ENCODE peak calls at places on chromosome 13, in ten cellular contexts. C is OCI-LY7, O is AG10803, W is heart right ventricle, I is astrocyte of the spinal cord, V is vagina, P is endodermal cell, S is lower leg skin, Y is bronchial epithelial cell, T is A549. E is an unnamed sample.

GRCh38 chr13:77800219-77800618 is 102.7 kb downstream of the SLAIN1 start:
- DNase-seq in C (no peak), O (peak), W (no peak), I (no peak), V (no peak), P (no peak), S (no peak), Y (no peak), T (no peak), E (peak)

GRCh38 chr13:32314968-32315254 is 252 bp downstream of the ZAR1L start:
- DNase-seq in C (peak), O (peak), W (no peak), I (peak), V (no peak), P (no peak), S (peak), Y (peak), T (no peak), E (peak)

GRCh38 chr13:72530471-72530870 is 197.0 kb downstream of the MZT1 start:
- DNase-seq in C (no peak), O (peak), W (no peak), I (peak), V (no peak), P (no peak), S (no peak), Y (peak), T (no peak), E (no peak)

GRCh38 chr13:21894091-21894490 is 223.2 kb downstream of the FGF9 start:
- DNase-seq in C (no peak), O (no peak), W (no peak), I (no peak), V (no peak), P (no peak), S (no peak), Y (no peak), T (no peak), E (no peak)

GRCh38 chr13:47337781-47338507 is 441.1 kb upstream of the HTR2A start:
- DNase-seq in C (no peak), O (peak), W (no peak), I (peak), V (no peak), P (peak), S (no peak), Y (no peak), T (no peak), E (peak)

GRCh38 chr13:29504691-29505090 is 90.8 kb downstream of the SLC7A1 start:
- DNase-seq in C (no peak), O (no peak), W (no peak), I (no peak), V (no peak), P (no peak), S (no peak), Y (no peak), T (no peak), E (no peak)

GRCh38 chr13:41639955-41640780 is 182.8 kb downstream of the RGCC start:
- DNase-seq in C (no peak), O (peak), W (no peak), I (no peak), V (no peak), P (no peak), S (no peak), Y (no peak), T (no peak), E (peak)

GRCh38 chr13:72541674-72542073 is 185.8 kb downstream of the MZT1 start:
- DNase-seq in C (no peak), O (no peak), W (no peak), I (no peak), V (no peak), P (no peak), S (no peak), Y (peak), T (no peak), E (no peak)

GRCh38 chr13:25778302-25778701 is 273.5 kb downstream of the SHISA2 start:
- DNase-seq in C (peak), O (no peak), W (no peak), I (no peak), V (no peak), P (no peak), S (no peak), Y (no peak), T (no peak), E (no peak)

GRCh38 chr13:51814825-51815650 is 11.1 kb upstream of the DHRS12 start:
- DNase-seq in C (peak), O (peak), W (no peak), I (peak), V (no peak), P (peak), S (no peak), Y (peak), T (peak), E (peak)

GRCh38 chr13:93226623-93227279 is at the start of gene GPC6:
- DNase-seq in C (no peak), O (peak), W (no peak), I (peak), V (no peak), P (peak), S (no peak), Y (peak), T (no peak), E (peak)

GRCh38 chr13:113192902-113193301 is 15.6 kb downstream of the PCID2 start:
- DNase-seq in C (no peak), O (peak), W (no peak), I (peak), V (no peak), P (no peak), S (no peak), Y (peak), T (no peak), E (peak)

GRCh38 chr13:48783181-48783630 is 129.5 kb downstream of the CYSLTR2 start:
- DNase-seq in C (no peak), O (peak), W (peak), I (peak), V (no peak), P (no peak), S (peak), Y (peak), T (peak), E (peak)

GRCh38 chr13:106455190-106455589 is 80.3 kb downstream of the EFNB2 start:
- DNase-seq in C (no peak), O (no peak), W (no peak), I (no peak), V (no peak), P (no peak), S (no peak), Y (no peak), T (no peak), E (no peak)

GRCh38 chr13:35496011-35496410 is 19.5 kb upstream of the MAB21L1 start:
- DNase-seq in C (no peak), O (no peak), W (no peak), I (no peak), V (no peak), P (no peak), S (no peak), Y (no peak), T (no peak), E (no peak)

GRCh38 chr13:100534147-100534818 is 54.3 kb downstream of the GGACT start:
- DNase-seq in C (no peak), O (no peak), W (no peak), I (no peak), V (peak), P (peak), S (no peak), Y (no peak), T (no peak), E (no peak)

GRCh38 chr13:100673831-100674362 is 698 bp downstream of the TMTC4 start:
- DNase-seq in C (peak), O (peak), W (peak), I (peak), V (no peak), P (peak), S (peak), Y (peak), T (peak), E (peak)

GRCh38 chr13:69264362-69265334 is 843.0 kb upstream of the ATXN8OS start:
- DNase-seq in C (no peak), O (no peak), W (no peak), I (no peak), V (no peak), P (no peak), S (no peak), Y (no peak), T (no peak), E (no peak)

GRCh38 chr13:110501188-110501587 is 60.3 kb downstream of the RAB20 start:
- DNase-seq in C (no peak), O (no peak), W (no peak), I (no peak), V (no peak), P (no peak), S (no peak), Y (no peak), T (no peak), E (no peak)

GRCh38 chr13:30818323-30818960 is 83.1 kb downstream of the ALOX5AP start:
- DNase-seq in C (no peak), O (peak), W (no peak), I (peak), V (no peak), P (no peak), S (peak), Y (peak), T (no peak), E (peak)

GRCh38 chr13:102563267-102563666 is 33.5 kb upstream of the TPP2 start:
- DNase-seq in C (no peak), O (no peak), W (no peak), I (no peak), V (no peak), P (no peak), S (no peak), Y (no peak), T (no peak), E (no peak)

GRCh38 chr13:75432045-75432444 is 49.9 kb downstream of the TBC1D4 start:
- DNase-seq in C (no peak), O (peak), W (no peak), I (no peak), V (no peak), P (no peak), S (no peak), Y (no peak), T (no peak), E (peak)

GRCh38 chr13:58712191-58712590 is 1080.6 kb downstream of the PCDH17 start:
- DNase-seq in C (no peak), O (no peak), W (no peak), I (no peak), V (no peak), P (peak), S (no peak), Y (no peak), T (no peak), E (no peak)

GRCh38 chr13:43285891-43286602 is 262.7 kb downstream of the DNAJC15 start:
- DNase-seq in C (no peak), O (peak), W (no peak), I (peak), V (no peak), P (no peak), S (no peak), Y (no peak), T (no peak), E (peak)

GRCh38 chr13:28492527-28493367 is 2.2 kb downstream of the FLT1 start:
- DNase-seq in C (no peak), O (no peak), W (no peak), I (no peak), V (no peak), P (no peak), S (no peak), Y (no peak), T (no peak), E (no peak)

GRCh38 chr13:45949161-45949560 is 97.6 kb upstream of the SIAH3 start:
- DNase-seq in C (no peak), O (peak), W (no peak), I (peak), V (no peak), P (no peak), S (no peak), Y (no peak), T (no peak), E (peak)

GRCh38 chr13:94860981-94861407 is 148.6 kb upstream of the SOX21 start:
- DNase-seq in C (no peak), O (peak), W (no peak), I (peak), V (no peak), P (no peak), S (no peak), Y (peak), T (no peak), E (peak)
- H3K4me3 ChIP-seq in C (peak), O (peak), W (peak), I (peak), V (peak), P (no peak), S (no peak), Y (peak), T (no peak), E (peak)

GRCh38 chr13:108618233-108618632 is 11.2 kb upstream of the MYO16 start:
- DNase-seq in C (no peak), O (no peak), W (no peak), I (no peak), V (no peak), P (peak), S (no peak), Y (no peak), T (no peak), E (no peak)
- TF ChIP-seq CTCF in C (no peak), O (no peak), W (no peak), I (no peak), V (no peak), P (no peak), S (no peak), Y (no peak), T (no peak), E (no peak)

DNA sequence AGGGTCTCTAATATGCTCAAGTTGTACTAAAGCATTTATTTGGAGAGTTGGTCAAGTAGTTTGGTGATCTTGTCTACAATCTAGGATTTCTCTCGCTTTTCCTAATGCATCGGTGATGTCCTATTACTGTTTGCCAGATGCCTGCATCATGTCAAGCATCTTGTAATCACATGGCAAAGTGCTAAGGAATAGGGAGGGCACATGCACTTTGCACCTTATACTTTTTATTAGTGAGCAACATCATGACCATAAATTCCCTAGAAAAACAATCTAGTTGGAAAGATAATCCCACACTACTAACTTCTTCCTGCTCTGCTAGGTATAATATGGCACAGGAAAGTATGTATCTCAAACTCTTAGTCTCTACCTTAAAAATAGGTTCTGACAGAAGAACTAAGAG is 894.3 kb upstream of the SLITRK1 start:
- DNase-seq in C (no peak), O (no peak), W (no peak), I (no peak), V (no peak), P (no peak), S (no peak), Y (no peak), T (no peak), E (no peak)
- H3K4me3 ChIP-seq in C (no peak), O (no peak), W (no peak), I (no peak), V (no peak), P (no peak), S (no peak), Y (no peak), T (no peak), E (no peak)

GRCh38 chr13:24270639-24271131 is 38.7 kb upstream of the C1QTNF9 start:
- DNase-seq in C (no peak), O (peak), W (peak), I (peak), V (no peak), P (peak), S (peak), Y (peak), T (no peak), E (peak)
- TF ChIP-seq CTCF in C (no peak), O (peak), W (no peak), I (no peak), V (no peak), P (no peak), S (no peak), Y (no peak), T (no peak), E (peak)

GRCh38 chr13:74136089-74136658 is 2.0 kb upstream of the KLF12 start:
- DNase-seq in C (peak), O (peak), W (peak), I (peak), V (no peak), P (no peak), S (no peak), Y (peak), T (no peak), E (peak)
- H3K4me3 ChIP-seq in C (peak), O (peak), W (peak), I (peak), V (peak), P (peak), S (peak), Y (peak), T (peak), E (peak)

E was measured in fibroblast of the aortic adventitia.